ENCODE peak calls at places on chromosome 1, in nine cellular contexts. Y is RPMI8226; B is dermis blood vessel endothelial cell; M is ovary; U is coronary artery; O is T1000; K is activated T-helper 2 cell treated with anti-CD3 and anti-CD28 coated beads, Interferon-gamma antibody, Interleukin-2, Interleukin-4, amounts not matched to agents 10 μg/mL and 5 μg/mL and 100 μg/mL, durations not matched to agents 14 hours and 24 hours and 36 hours; E is foreskin fibroblast; C is HTR-8/SVneo. S is an unnamed sample.

GRCh38 chr1:160020196-160020595 is 11.6 kb downstream of the PIGM start:
- DNase-seq in Y (peak; percentile 93), B (no peak), M (no peak), U (no peak), O (no peak), K (no peak), E (no peak), C (no peak), S (no peak)

GRCh38 chr1:77412069-77412793 is 130.4 kb downstream of the AK5 start:
- DNase-seq in Y (no peak), B (peak; percentile 83), M (no peak), U (no peak), O (peak; percentile 47), K (no peak), E (peak; percentile 61), C (peak; percentile 50), S (peak; percentile 25)

GRCh38 chr1:106584127-106584526 is 472.3 kb upstream of the PRMT6 start:
- DNase-seq in Y (no peak), B (no peak), M (no peak), U (no peak), O (no peak), K (no peak), E (no peak), C (no peak), S (no peak)

GRCh38 chr1:232369451-232369850 is 260.5 kb downstream of the SIPA1L2 start:
- DNase-seq in Y (peak; percentile 41), B (no peak), M (no peak), U (no peak), O (no peak), K (no peak), E (no peak), C (no peak), S (no peak)

GRCh38 chr1:147492207-147492606 is 49.1 kb upstream of the BCL9 start:
- DNase-seq in Y (no peak), B (no peak), M (no peak), U (no peak), O (no peak), K (no peak), E (no peak), C (no peak), S (no peak)

GRCh38 chr1:205563927-205564441 is 59.5 kb downstream of the CDK18 start:
- DNase-seq in Y (peak; percentile 56), B (no peak), M (no peak), U (no peak), O (no peak), K (no peak), E (no peak), C (no peak), S (peak; percentile 32)

GRCh38 chr1:234963180-234963903 is 165.3 kb downstream of the TOMM20 start:
- DNase-seq in Y (peak; percentile 96), B (peak; percentile 35), M (peak; percentile 71), U (peak; percentile 86), O (peak; percentile 73), K (peak; percentile 87), E (peak; percentile 90), C (no peak), S (peak; percentile 88)

GRCh38 chr1:159879977-159880376 is 17.5 kb upstream of the VSIG8 start:
- DNase-seq in Y (peak; percentile 80), B (no peak), M (no peak), U (no peak), O (no peak), K (no peak), E (peak; percentile 63), C (peak; percentile 19), S (no peak)

GRCh38 chr1:165313906-165314305 is 42.6 kb downstream of the LMX1A start:
- DNase-seq in Y (no peak), B (no peak), M (no peak), U (no peak), O (no peak), K (no peak), E (no peak), C (no peak), S (no peak)

GRCh38 chr1:62746086-62746808 is 37.7 kb upstream of the ATG4C start:
- DNase-seq in Y (peak; percentile 52), B (peak; percentile 63), M (no peak), U (no peak), O (no peak), K (no peak), E (peak; percentile 31), C (peak; percentile 33), S (no peak)

GRCh38 chr1:108639899-108640560 is 20.9 kb downstream of the HENMT1 start:
- DNase-seq in Y (no peak), B (no peak), M (no peak), U (no peak), O (no peak), K (peak; percentile 29), E (no peak), C (no peak), S (no peak)

GRCh38 chr1:216425577-216425976 is 2.3 kb upstream of the USH2A start:
- DNase-seq in Y (no peak), B (no peak), M (no peak), U (no peak), O (no peak), K (no peak), E (no peak), C (no peak), S (no peak)

GRCh38 chr1:28510350-28511223 is 4.7 kb downstream of the RCC1 start:
- DNase-seq in Y (peak; percentile 63), B (peak; percentile 61), M (no peak), U (no peak), O (no peak), K (no peak), E (no peak), C (no peak), S (peak; percentile 74)

GRCh38 chr1:13583592-13583963 is at the start of gene PDPN:
- DNase-seq in Y (no peak), B (no peak), M (peak; percentile 91), U (no peak), O (no peak), K (no peak), E (no peak), C (peak; percentile 59), S (peak; percentile 76)

GRCh38 chr1:26677306-26678115 is 18.3 kb upstream of the ARID1A start:
- DNase-seq in Y (peak; percentile 99), B (peak; percentile 94), M (peak; percentile 82), U (peak; percentile 82), O (no peak), K (peak; percentile 34), E (peak; percentile 55), C (peak; percentile 75), S (peak; percentile 52)

GRCh38 chr1:193590102-193590501 is 403.7 kb upstream of the B3GALT2 start:
- DNase-seq in Y (no peak), B (no peak), M (no peak), U (no peak), O (no peak), K (no peak), E (no peak), C (no peak), S (no peak)

GRCh38 chr1:18104546-18105100 is 3.0 kb upstream of the IGSF21 start:
- DNase-seq in Y (no peak), B (no peak), M (no peak), U (no peak), O (no peak), K (no peak), E (no peak), C (peak; percentile 6), S (no peak)

GRCh38 chr1:26239936-26240335 is 5.9 kb downstream of the CEP85 start:
- DNase-seq in Y (no peak), B (no peak), M (no peak), U (no peak), O (no peak), K (no peak), E (no peak), C (no peak), S (peak; percentile 79)

GRCh38 chr1:168121314-168122029 is 15.3 kb downstream of the GPR161 start:
- DNase-seq in Y (no peak), B (no peak), M (peak; percentile 95), U (peak; percentile 95), O (peak; percentile 67), K (no peak), E (no peak), C (no peak), S (no peak)

GRCh38 chr1:197984273-197984672 is 67.1 kb downstream of the LHX9 start:
- DNase-seq in Y (no peak), B (no peak), M (no peak), U (no peak), O (no peak), K (no peak), E (peak; percentile 7), C (peak; percentile 57), S (peak; percentile 12)

GRCh38 chr1:178004926-178005391 is 35.1 kb upstream of the SEC16B start:
- DNase-seq in Y (no peak), B (peak; percentile 26), M (no peak), U (no peak), O (no peak), K (no peak), E (peak; percentile 42), C (no peak), S (no peak)

GRCh38 chr1:100773444-100773843 is 53.9 kb downstream of the VCAM1 start:
- DNase-seq in Y (no peak), B (no peak), M (no peak), U (no peak), O (no peak), K (no peak), E (peak; percentile 11), C (no peak), S (no peak)

GRCh38 chr1:98044766-98045165 is 123.9 kb upstream of the DPYD start:
- DNase-seq in Y (no peak), B (peak; percentile 42), M (no peak), U (no peak), O (no peak), K (no peak), E (no peak), C (no peak), S (no peak)

GRCh38 chr1:20385630-20386029 is 95.0 kb downstream of the VWA5B1 start:
- DNase-seq in Y (no peak), B (no peak), M (no peak), U (no peak), O (no peak), K (no peak), E (no peak), C (no peak), S (no peak)

GRCh38 chr1:11841245-11842153 is 6.1 kb downstream of the NPPA start:
- DNase-seq in Y (no peak), B (no peak), M (no peak), U (no peak), O (no peak), K (no peak), E (no peak), C (no peak), S (no peak)

GRCh38 chr1:147821883-147822282 is 61.5 kb upstream of the GJA5 start:
- DNase-seq in Y (no peak), B (peak; percentile 51), M (no peak), U (no peak), O (no peak), K (no peak), E (peak; percentile 11), C (no peak), S (no peak)

GRCh38 chr1:156508205-156508954 is 7.8 kb upstream of the MEF2D start:
- DNase-seq in Y (peak; percentile 74), B (no peak), M (peak; percentile 90), U (peak; percentile 89), O (no peak), K (no peak), E (peak; percentile 57), C (no peak), S (no peak)